ENCODE peak calls at places on chromosome 4, in four cellular contexts. O, T, H and A are unnamed samples.

GRCh38 chr4:148980782-148981181 is 538.6 kb upstream of the NR3C2 start:
- DNase-seq in H (no peak), T (no peak), O (no peak), A (no peak)

GRCh38 chr4:42412251-42412650 is 15.0 kb downstream of the SHISA3 start:
- DNase-seq in O (peak; percentile 89), T (peak; percentile 90), H (peak; percentile 69), A (no peak)

GRCh38 chr4:90745176-90745575 is 618.0 kb downstream of the CCSER1 start:
- DNase-seq in H (no peak), O (no peak), T (no peak), A (peak; percentile 59)

GRCh38 chr4:146243141-146243882 is 29.0 kb downstream of the REELD1 start:
- DNase-seq in H (no peak), O (peak; percentile 37), T (peak; percentile 37), A (no peak)

GRCh38 chr4:90186229-90186628 is 59.0 kb downstream of the CCSER1 start:
- DNase-seq in O (no peak), T (no peak), H (no peak), A (no peak)

GRCh38 chr4:95979961-95980876 is 140.3 kb downstream of the PDHA2 start:
- DNase-seq in T (no peak), H (no peak), O (no peak), A (no peak)

GRCh38 chr4:163959932-163960331 is 465.4 kb downstream of the TMA16 start:
- DNase-seq in O (no peak), H (no peak), T (no peak), A (no peak)

GRCh38 chr4:125311503-125311902 is 3.3 kb upstream of the FAT4 start:
- DNase-seq in T (no peak), H (no peak), O (no peak), A (no peak)

GRCh38 chr4:161540265-161540664 is 623.5 kb downstream of the FSTL5 start:
- DNase-seq in H (no peak), T (no peak), O (no peak), A (no peak)

GRCh38 chr4:94453534-94453963 is 1.8 kb downstream of the PDLIM5 start:
- DNase-seq in H (peak; percentile 52), O (peak; percentile 46), T (no peak), A (no peak)

GRCh38 chr4:94452476-94453300 is 946 bp downstream of the PDLIM5 start:
- DNase-seq in O (peak; percentile 80), H (peak; percentile 88), T (peak; percentile 82), A (peak; percentile 83)

GRCh38 chr4:94451669-94452475 is at the start of gene PDLIM5:
- DNase-seq in T (peak; percentile 84), H (peak; percentile 91), O (peak; percentile 93), A (peak; percentile 96)

GRCh38 chr4:94455081-94455480 is 3.3 kb downstream of the PDLIM5 start:
- DNase-seq in O (peak; percentile 54), H (peak; percentile 80), T (peak; percentile 88), A (peak; percentile 78)

DNA sequence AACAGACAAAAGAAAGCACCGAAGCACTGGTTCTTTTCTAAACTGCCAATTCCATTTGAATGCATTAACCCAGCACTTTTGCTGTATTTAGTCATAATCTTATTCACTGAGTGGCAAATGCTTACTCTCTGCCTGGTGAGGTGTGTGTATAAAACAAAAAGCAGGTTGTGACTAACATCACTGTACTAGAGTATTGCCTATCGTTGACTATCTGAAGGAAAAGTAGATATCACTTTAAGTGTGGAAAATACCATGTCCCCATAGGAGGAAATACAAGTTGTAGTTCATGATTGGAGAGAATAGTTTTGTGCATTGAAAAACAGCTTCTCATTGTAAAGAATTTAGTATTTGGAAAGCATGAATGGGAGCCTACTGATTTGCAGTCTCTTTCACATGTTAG is 2.7 kb downstream of the PDLIM5 start:
- DNase-seq in H (peak; percentile 45), T (peak; percentile 15), O (peak; percentile 62), A (peak; percentile 62)
- H3K4me3 ChIP-seq in H (peak overlapping the region; percentile 78), T (no peak overlapping the region), O (peak overlapping the region; percentile 60), A (peak overlapping the region; percentile 70)

GRCh38 chr4:15921592-15921932 is 17.0 kb downstream of the FGFBP1 start:
- DNase-seq in T (no peak), O (no peak), H (no peak), A (no peak)
- H3K9ac ChIP-seq in T (no peak overlapping the region), O (no peak overlapping the region), H (no peak overlapping the region), A (no peak overlapping the region)

GRCh38 chr4:101033986-101034385 is 313.3 kb downstream of the PPP3CA start:
- DNase-seq in H (no peak), T (no peak), O (no peak), A (no peak)

GRCh38 chr4:101028886-101029285 is 318.4 kb downstream of the PPP3CA start:
- DNase-seq in T (no peak), O (no peak), H (no peak), A (no peak)

GRCh38 chr4:101035522-101035921 is 311.8 kb downstream of the PPP3CA start:
- DNase-seq in O (no peak), T (no peak), H (no peak), A (no peak)

GRCh38 chr4:101027721-101028120 is 319.6 kb downstream of the PPP3CA start:
- DNase-seq in H (no peak), O (no peak), T (no peak), A (no peak)

DNA sequence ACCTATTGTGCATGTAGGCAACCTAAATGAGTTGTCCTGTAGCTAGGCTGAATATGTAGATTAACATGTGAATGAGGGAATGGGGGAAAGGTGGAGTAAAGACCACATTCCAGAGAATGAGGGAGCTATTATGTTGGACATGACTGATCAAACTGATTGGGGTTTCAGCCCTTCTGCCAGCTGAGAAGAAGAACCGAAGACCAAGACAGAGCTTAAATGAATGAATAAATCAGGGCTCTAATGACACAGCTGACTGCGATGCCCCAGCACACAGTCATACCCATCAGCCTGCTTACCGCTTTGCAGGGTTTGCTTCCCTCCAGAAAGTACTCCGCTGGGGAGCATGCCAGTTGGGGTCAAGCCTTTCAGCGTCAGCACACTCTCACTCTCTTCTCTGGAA is 315.4 kb downstream of the PPP3CA start:
- DNase-seq in H (no peak), O (no peak), T (no peak), A (no peak)
- H2AFZ ChIP-seq in H (no peak overlapping the region), O (no peak overlapping the region), T (no peak overlapping the region), A (no peak overlapping the region)

DNA sequence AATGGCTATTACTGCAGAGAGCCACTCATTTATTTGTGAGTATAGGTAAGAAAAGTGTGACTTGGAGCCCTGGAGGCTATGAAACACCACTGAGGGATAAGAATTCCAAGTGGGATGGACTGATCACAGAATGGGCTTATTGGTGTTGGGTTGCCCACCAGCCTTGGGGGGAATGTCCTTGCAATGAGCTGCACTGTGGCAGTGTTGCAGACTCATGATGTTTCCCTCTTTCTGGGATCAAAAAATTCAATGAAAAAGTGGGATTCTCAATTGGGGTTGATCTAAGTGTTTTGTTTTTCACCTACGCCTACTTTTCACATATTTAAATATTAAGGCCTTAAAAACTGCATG is 1024.5 kb upstream of the PCDH10 start:
- DNase-seq in T (no peak), H (no peak), O (no peak), A (no peak)
- H3K4me3 ChIP-seq in T (no peak overlapping the region), H (no peak overlapping the region), O (no peak overlapping the region), A (no peak overlapping the region)

DNA sequence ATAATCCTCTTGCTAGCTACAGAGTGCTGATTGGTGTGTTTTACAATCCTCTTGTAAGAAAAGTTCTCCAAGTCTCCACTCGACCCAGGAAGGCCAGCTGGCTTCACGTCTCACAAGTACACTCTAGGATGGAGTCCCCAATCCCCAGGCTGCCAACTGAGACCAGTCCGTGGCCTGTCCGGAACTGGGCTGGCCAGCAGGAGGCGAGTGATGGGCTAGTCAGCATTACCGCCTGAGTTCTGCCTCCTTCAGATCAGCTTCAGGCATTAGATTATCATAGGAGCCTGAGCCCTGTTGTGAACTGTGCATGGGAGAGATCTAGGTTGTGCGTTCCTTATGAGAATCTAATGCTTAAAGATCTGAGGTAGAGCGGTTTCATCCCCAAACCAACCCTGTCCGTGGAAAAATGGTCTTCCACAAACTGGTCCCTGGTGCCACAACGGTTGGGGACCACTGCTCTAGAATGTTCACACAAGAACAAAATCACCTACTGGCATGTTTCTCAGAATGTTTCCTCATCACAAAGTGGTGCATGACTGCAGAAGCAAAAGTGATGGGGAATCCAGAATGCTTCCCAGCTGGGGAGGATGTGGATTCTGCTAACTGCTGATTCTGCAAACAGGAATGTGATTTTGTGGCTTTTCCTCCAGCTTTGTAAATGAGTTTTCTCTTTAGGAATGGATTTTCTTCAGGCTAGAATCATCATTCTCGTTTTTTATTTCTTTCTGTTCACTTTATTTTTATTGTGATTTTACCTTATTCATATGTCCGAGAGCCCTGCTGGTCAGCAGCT is 40.9 kb downstream of the SEPTIN11 start:
- DNase-seq in O (no peak), H (peak; percentile 87), T (peak; percentile 96), A (peak; percentile 60)
- H3K9ac ChIP-seq in O (no peak overlapping the region), H (peak overlapping the region; percentile 66), T (peak overlapping the region; percentile 63), A (no peak overlapping the region)

GRCh38 chr4:47930971-47931804 is 16.8 kb upstream of the NFXL1 start:
- DNase-seq in O (peak; percentile 45), T (peak; percentile 60), H (no peak), A (peak; percentile 46)
- H2AFZ ChIP-seq in O (no peak overlapping the region), T (no peak overlapping the region), H (no peak overlapping the region), A (no peak overlapping the region)

GRCh38 chr4:77651820-77652219 is 46.2 kb downstream of the CXCL13 start:
- DNase-seq in T (no peak), O (no peak), H (no peak), A (no peak)
- H3K4me3 ChIP-seq in T (no peak overlapping the region), O (no peak overlapping the region), H (no peak overlapping the region), A (no peak overlapping the region)

DNA sequence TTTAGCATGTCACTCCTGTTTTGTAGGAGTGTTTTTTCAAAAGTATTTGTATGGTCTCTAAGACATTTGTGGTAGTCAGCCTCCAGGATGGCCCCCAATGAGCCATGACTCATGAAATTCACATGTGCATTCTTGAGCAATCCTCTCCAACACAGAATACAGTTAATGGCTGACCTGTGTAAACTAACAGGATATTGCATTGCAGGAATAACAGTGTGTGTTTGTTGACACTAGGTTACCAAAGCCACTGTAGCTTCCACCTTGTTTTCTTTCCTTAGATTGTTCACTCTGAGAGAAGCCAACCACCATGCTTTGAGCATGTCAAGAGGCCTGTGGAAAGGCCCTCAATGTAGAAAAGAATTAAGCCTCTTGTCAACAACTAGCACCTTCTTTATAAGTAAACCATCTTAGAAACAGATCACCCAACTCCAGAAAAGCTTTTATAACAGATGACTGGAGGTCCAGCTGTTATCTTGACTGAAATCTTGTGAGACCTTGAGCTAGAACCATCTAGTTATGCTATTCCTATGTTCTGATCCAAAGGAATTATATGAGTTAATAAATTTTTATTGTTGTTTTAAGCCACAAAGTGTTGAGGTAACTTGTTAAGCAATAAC is 28.5 kb downstream of the TBCK start:
- DNase-seq in H (peak; percentile 94), O (peak; percentile 85), T (peak; percentile 95), A (peak; percentile 82)
- H3K9ac ChIP-seq in H (peak overlapping the region; percentile 76), O (no peak overlapping the region), T (no peak overlapping the region), A (no peak overlapping the region)

DNA sequence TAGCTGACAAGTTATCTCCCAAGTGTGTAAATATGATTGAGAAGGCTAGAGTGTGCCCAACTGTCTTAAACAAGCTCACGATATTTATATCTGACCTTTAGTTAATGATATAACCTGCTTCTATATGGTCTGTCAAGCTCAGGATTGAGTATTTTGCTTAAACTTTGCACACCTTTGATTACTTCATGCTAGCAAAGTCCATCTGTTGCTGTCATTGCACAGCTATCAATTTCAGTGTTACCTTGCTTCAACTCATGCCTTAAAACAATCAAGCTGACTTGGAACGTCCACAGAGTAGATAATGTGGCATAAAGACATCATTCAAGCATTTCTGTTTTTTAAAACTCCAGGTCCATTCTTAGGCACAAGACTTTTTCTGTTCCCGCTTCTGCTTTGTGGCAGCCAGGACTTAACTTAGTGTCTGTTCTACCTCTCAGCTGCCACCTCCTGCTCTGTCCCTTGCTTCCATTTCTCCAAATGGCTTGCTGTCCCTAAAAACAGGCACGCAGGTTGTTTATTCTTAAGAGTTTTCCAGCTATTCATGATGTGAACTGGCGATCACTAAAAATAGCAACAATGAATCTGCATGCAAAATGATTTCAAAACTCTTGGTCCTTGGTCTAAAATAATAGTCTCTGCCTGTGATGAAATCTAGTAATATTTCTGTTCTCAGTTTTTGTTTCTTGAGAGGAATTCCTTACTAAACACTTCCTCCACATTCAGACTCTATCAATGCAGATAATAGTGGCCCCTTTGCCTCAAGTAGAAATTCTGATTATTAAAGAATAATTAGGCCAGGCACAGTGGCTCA is 16.3 kb upstream of the NEIL3 start:
- DNase-seq in O (no peak), T (no peak), H (no peak), A (no peak)
- H2AFZ ChIP-seq in O (no peak overlapping the region), T (no peak overlapping the region), H (no peak overlapping the region), A (no peak overlapping the region)